ENCODE peak calls at places on chromosomes 1 and 21, in six cellular contexts. J is A549, Y is WTC11, E is K562, M is HepG2, N is H1. I is an unnamed sample.
A peak's percentile ranks its signal among the peaks of the same experiment; 100 is the strongest.

GRCh38 chr1:41894778-41895483 is 23.8 kb downstream of the HIVEP3 start:
- DNase-seq in J (no peak), Y (no peak), E (no peak), M (no peak), N (no peak), I (no peak)

GRCh38 chr1:9900142-9901043 is 9.7 kb downstream of the CTNNBIP1 start:
- DNase-seq in J (no peak), Y (no peak), E (no peak), M (peak; percentile 88), N (no peak), I (peak; percentile 29)

GRCh38 chr1:12692967-12693782 is 22.7 kb upstream of the AADACL3 start:
- DNase-seq in J (no peak), Y (no peak), E (no peak), M (no peak), N (no peak), I (no peak)

GRCh38 chr1:64686828-64687724 is 57.8 kb upstream of the RAVER2 start:
- DNase-seq in J (peak; percentile 73), Y (no peak), E (peak; percentile 65), M (peak; percentile 37), N (no peak), I (peak; percentile 88)

GRCh38 chr1:51945591-51945990 is 44.9 kb downstream of the RAB3B start:
- DNase-seq in J (no peak), Y (no peak), E (no peak), M (no peak), N (no peak), I (peak; percentile 95)

GRCh38 chr1:24693827-24694379 is 50.8 kb downstream of the SRRM1 start:
- DNase-seq in J (no peak), Y (no peak), E (no peak), M (no peak), N (no peak), I (no peak)

GRCh38 chr1:248884632-248885295 is 21.3 kb upstream of the PGBD2 start:
- DNase-seq in J (no peak), Y (no peak), E (peak; percentile 48), M (no peak), N (no peak), I (no peak)

GRCh38 chr21:44999428-44999971 is 59.7 kb downstream of the SLX9 start:
- DNase-seq in J (no peak), Y (no peak), E (no peak), M (no peak), N (no peak), I (no peak)

GRCh38 chr1:161082996-161083742 is 6.2 kb downstream of the NECTIN4 start:
- DNase-seq in J (peak; percentile 91), Y (no peak), E (peak; percentile 74), M (peak; percentile 76), N (no peak), I (no peak)

GRCh38 chr1:6860401-6860800 is 75.1 kb downstream of the CAMTA1 start:
- DNase-seq in J (no peak), Y (no peak), E (no peak), M (no peak), N (no peak), I (no peak)

GRCh38 chr1:116556289-116557006 is 14.4 kb downstream of the CD58 start:
- DNase-seq in J (peak; percentile 62), Y (no peak), E (peak; percentile 58), M (no peak), N (no peak), I (no peak)

GRCh38 chr1:182802006-182802798 is 12.6 kb downstream of the NPL start:
- DNase-seq in J (no peak), Y (no peak), E (no peak), M (no peak), N (no peak), I (no peak)

GRCh38 chr1:181100015-181100905 is 11.8 kb downstream of the IER5 start:
- DNase-seq in J (no peak), Y (no peak), E (peak; percentile 33), M (peak; percentile 28), N (no peak), I (no peak)

GRCh38 chr1:200980452-200980772 is 43.1 kb downstream of the KIF21B start:
- DNase-seq in J (no peak), Y (no peak), E (no peak), M (no peak), N (no peak), I (no peak)

GRCh38 chr1:182664281-182664680 is 20.1 kb downstream of the RGS8 start:
- DNase-seq in J (no peak), Y (no peak), E (no peak), M (no peak), N (no peak), I (no peak)

GRCh38 chr1:25031966-25032667 is 102.0 kb upstream of the RUNX3 start:
- DNase-seq in J (peak; percentile 28), Y (no peak), E (no peak), M (no peak), N (no peak), I (no peak)

DNA sequence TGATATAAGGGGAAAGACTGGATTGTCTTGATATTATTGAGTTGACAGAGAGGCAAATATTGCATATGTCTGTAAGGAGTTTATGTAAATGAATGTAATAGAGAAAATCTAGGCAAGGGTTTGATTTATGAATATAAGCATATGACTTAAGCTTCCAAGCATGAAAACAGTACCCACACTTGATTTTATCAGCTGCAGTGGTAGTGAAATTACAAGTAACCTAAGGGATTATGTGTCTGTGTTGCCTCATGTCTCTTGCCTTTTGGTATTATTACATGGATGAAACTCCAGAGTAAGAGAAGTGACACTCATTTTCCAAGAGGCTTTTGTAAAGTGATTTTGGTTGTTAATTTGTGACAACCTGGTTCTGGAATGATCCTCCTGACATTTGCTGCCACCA is 1678.9 kb downstream of the KCNT2 start:
- DNase-seq in J (no peak), Y (no peak), E (no peak), M (no peak), N (no peak), I (no peak)
- TF ChIP-seq JUN in J (no peak), Y (no peak), E (no peak), M (no peak), N (no peak), I (no peak)

DNA sequence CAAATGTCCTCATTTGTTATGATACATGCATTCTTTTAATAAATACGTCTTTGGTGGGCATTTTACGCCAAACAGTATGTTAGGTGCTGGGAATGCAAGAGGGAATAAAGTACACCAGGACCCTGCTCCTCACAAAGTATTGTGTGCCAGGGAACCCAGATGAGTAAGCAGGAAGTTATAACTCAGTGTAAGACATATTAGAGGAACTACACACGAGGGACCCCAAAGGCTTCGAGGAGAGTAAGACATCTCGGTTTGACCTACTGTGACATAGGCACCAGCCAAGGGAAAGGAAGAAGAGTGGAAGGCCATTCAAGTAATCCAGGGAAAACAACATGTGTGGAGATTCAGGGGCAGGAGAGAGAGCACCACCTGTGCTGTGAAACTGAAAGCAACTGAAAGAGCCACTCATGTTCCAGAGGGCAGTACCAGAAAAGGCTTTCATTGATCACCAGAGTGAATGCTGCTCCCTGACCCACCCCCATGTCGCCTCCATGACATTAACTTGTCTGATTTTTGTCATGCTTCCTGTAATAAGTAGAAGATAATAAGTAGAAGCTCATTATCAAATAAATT is 542.5 kb upstream of the PKN2 start:
- DNase-seq in J (no peak), Y (no peak), E (no peak), M (no peak), N (no peak), I (peak; percentile 9)
- TF ChIP-seq JUN in J (no peak), Y (no peak), E (no peak), M (no peak), N (no peak), I (no peak)

GRCh38 chr1:155744711-155745283 is 55.9 kb downstream of the DAP3 start:
- DNase-seq in J (no peak), Y (no peak), E (no peak), M (no peak), N (no peak), I (no peak)
- TF ChIP-seq JUN in J (no peak), Y (no peak), E (no peak), M (no peak), N (no peak), I (no peak)

GRCh38 chr1:95069711-95070093 is 3.0 kb downstream of the ALG14 start:
- DNase-seq in J (no peak), Y (no peak), E (no peak), M (no peak), N (no peak), I (no peak)

GRCh38 chr1:95071539-95071938 is 1.2 kb downstream of the ALG14 start:
- DNase-seq in J (no peak), Y (no peak), E (no peak), M (no peak), N (no peak), I (no peak)

GRCh38 chr1:95067069-95067468 is 5.7 kb downstream of the ALG14 start:
- DNase-seq in J (no peak), Y (no peak), E (no peak), M (peak; percentile 71), N (no peak), I (no peak)

GRCh38 chr1:95072117-95072516 is 634 bp downstream of the ALG14 start:
- DNase-seq in J (no peak), Y (no peak), E (no peak), M (no peak), N (no peak), I (no peak)

GRCh38 chr1:95068956-95069710 is 3.6 kb downstream of the ALG14 start:
- DNase-seq in J (no peak), Y (no peak), E (no peak), M (peak; percentile 89), N (no peak), I (no peak)
- TF ChIP-seq JUN in J (no peak), Y (no peak), E (no peak), M (no peak), N (no peak), I (no peak)

DNA sequence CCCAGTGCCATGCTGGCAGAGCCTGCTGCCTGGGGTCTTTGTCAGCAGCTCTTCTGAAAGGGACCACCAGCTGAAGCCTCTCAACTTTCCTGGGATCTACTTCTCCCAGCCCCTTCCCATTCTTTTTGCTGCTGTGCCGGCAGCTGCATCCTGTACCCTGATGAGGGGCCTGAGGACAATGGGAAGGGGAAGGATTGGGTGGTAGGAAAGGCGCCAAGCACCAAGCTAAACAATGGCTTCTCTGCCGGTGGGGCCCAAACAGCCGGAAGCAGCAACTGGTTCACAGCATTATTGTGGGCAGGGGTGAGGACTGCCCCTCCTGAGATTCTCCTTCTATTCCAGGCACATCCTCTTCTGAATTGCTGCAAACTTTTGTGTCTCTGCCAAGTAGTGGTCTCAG is 5.0 kb upstream of the EFCAB14 start:
- DNase-seq in J (no peak), Y (no peak), E (no peak), M (no peak), N (no peak), I (peak; percentile 77)
- TF ChIP-seq JUN in J (no peak), Y (no peak), E (no peak), M (no peak), N (no peak), I (no peak)

DNA sequence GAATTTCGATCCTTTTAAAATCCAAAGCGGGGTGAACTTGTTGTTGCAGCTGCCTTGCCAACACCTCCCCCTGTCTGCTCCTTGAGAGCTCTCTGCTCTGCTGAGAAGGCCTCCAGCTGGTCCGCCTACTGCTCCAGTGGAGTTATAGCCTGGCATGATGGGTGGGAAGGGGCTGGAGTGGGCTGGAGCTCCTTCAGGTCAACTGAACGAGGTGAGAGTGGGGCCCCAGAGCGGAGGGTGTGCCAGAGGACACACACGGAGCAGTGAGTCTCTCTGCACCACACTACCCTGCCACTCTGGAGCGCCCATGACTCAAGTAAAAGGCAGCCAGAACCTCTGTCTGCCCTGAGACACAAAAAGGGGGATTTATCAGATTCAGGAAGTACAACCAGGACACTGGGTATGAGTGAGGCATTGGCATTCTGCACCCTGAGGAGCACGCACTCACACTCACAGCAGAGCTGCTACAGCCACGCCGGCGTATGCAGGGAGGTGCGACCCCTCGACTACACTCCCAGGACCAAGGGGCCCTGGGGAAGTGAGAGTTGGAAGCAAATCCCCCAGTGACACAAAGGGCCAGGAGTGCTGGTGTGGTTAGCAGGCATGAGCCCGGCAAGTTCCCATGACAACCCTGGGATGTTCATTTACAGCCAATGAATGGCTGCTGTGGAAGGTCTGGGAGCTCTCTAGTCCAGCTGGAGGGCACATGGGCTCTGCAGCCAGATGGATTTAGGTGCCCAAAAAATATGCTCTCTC is 28.0 kb upstream of the EVA1B start:
- DNase-seq in J (peak; percentile 68), Y (no peak), E (no peak), M (no peak), N (no peak), I (peak; percentile 76)
- TF ChIP-seq JUN in J (no peak), Y (no peak), E (no peak), M (no peak), N (no peak), I (no peak)